ENCODE peak calls at places on chromosome 18, in four cellular contexts. F is IMR-90, V is H9, K is trophoblast cell. G is an unnamed sample.

GRCh38 chr18:2958819-2959298 is 54.1 kb downstream of the LPIN2 start:
- DNase-seq in V (no peak), K (no peak), F (peak), G (no peak)

GRCh38 chr18:9714832-9715343 is 6.8 kb downstream of the RAB31 start:
- DNase-seq in K (no peak), V (no peak), F (no peak), G (no peak)

GRCh38 chr18:62957885-62958472 is 242.6 kb downstream of the PHLPP1 start:
- DNase-seq in K (peak), V (peak), F (peak), G (peak)

GRCh38 chr18:42030586-42031182 is 75.7 kb downstream of the PIK3C3 start:
- DNase-seq in F (peak), K (peak), V (peak), G (peak)

GRCh38 chr18:26448714-26449159 is 99.6 kb downstream of the KCTD1 start:
- DNase-seq in K (no peak), V (no peak), F (no peak), G (no peak)

GRCh38 chr18:47422524-47422923 is 171.1 kb upstream of the SKOR2 start:
- DNase-seq in K (peak), V (peak), F (no peak), G (no peak)

GRCh38 chr18:31042391-31043181 is at the start of gene DSC3:
- DNase-seq in K (peak), V (peak), F (no peak), G (no peak)

GRCh38 chr18:64082054-64082453 is 66.8 kb downstream of the LINC00305 start:
- DNase-seq in V (no peak), K (no peak), F (no peak), G (no peak)

GRCh38 chr18:48828713-48829442 is 121.9 kb downstream of the SMAD7 start:
- DNase-seq in V (peak), K (no peak), F (no peak), G (no peak)

GRCh38 chr18:29840101-29840500 is 1202.4 kb downstream of the DSC3 start:
- DNase-seq in F (peak), K (peak), V (no peak), G (no peak)

GRCh38 chr18:24567199-24567598 is 106.8 kb downstream of the HRH4 start:
- DNase-seq in F (peak), V (no peak), K (peak), G (peak)

GRCh38 chr18:39951321-39951720 is 2003.7 kb upstream of the PIK3C3 start:
- DNase-seq in F (no peak), K (no peak), V (no peak), G (no peak)

GRCh38 chr18:48879008-48879431 is 71.7 kb downstream of the SMAD7 start:
- DNase-seq in V (peak), K (peak), F (no peak), G (peak)

GRCh38 chr18:2442726-2443275 is 128.5 kb downstream of the METTL4 start:
- DNase-seq in K (peak), F (peak), V (no peak), G (no peak)

GRCh38 chr18:50981381-50981780 is 13.5 kb downstream of the ELAC1 start:
- DNase-seq in F (no peak), V (no peak), K (peak), G (no peak)

GRCh38 chr18:58321986-58322385 is 278.0 kb downstream of the NEDD4L start:
- DNase-seq in V (no peak), F (peak), K (peak), G (no peak)

GRCh38 chr18:24277516-24277915 is 120.1 kb downstream of the OSBPL1A start:
- DNase-seq in V (no peak), K (peak), F (no peak), G (no peak)

GRCh38 chr18:47912343-47912742 is 18.1 kb downstream of the SMAD2 start:
- DNase-seq in V (no peak), F (no peak), K (no peak), G (no peak)

GRCh38 chr18:51614033-51614432 is 416.6 kb upstream of the MEX3C start:
- DNase-seq in F (no peak), V (no peak), K (peak), G (no peak)

GRCh38 chr18:34207344-34207851 is 17.3 kb downstream of the NOL4 start:
- DNase-seq in V (no peak), F (no peak), K (no peak), G (no peak)

GRCh38 chr18:23113576-23113975 is 21.7 kb upstream of the CABLES1 start:
- DNase-seq in V (no peak), F (no peak), K (no peak), G (no peak)

GRCh38 chr18:69948919-69949537 is 1.4 kb upstream of the CD226 start:
- DNase-seq in V (no peak), F (peak), K (peak), G (no peak)

GRCh38 chr18:40366521-40366920 is 1588.5 kb upstream of the PIK3C3 start:
- DNase-seq in F (no peak), K (no peak), V (no peak), G (no peak)

GRCh38 chr18:9869713-9870430 is 15.9 kb upstream of the TXNDC2 start:
- DNase-seq in K (peak), V (no peak), F (peak), G (no peak)

GRCh38 chr18:58496937-58497336 is 132.0 kb downstream of the ALPK2 start:
- DNase-seq in K (peak), V (peak), F (no peak), G (no peak)

GRCh38 chr18:36628435-36629094 is 200.2 kb downstream of the TPGS2 start:
- DNase-seq in K (peak), V (no peak), F (peak), G (no peak)

GRCh38 chr18:9135081-9135911 is 1.3 kb upstream of the ANKRD12 start:
- DNase-seq in F (no peak), V (no peak), K (no peak), G (no peak)

DNA sequence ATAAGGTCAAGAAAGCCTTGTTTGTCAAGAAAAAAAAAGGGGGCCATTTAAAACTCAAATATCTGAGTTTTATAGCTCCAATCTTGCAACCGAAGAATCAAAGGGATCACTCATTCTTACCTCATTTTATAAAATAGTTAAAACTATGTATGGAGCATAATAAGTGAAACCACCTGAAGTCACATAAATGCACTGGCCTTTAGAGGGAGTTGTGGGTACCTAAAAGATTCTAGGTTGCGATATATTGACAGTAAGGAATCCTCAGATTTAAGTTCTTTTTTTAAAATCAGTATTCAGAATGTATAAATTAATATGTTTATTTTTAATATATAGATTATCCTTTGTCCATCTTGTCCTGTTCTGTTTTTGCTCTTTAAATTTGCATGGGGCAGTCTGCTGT is 3.4 kb downstream of the ARHGAP28 start:
- DNase-seq in V (no peak), K (no peak), F (no peak), G (no peak)
- H2BK120ac ChIP-seq in V (no peak), K (no peak), F (peak), G (no peak)

DNA sequence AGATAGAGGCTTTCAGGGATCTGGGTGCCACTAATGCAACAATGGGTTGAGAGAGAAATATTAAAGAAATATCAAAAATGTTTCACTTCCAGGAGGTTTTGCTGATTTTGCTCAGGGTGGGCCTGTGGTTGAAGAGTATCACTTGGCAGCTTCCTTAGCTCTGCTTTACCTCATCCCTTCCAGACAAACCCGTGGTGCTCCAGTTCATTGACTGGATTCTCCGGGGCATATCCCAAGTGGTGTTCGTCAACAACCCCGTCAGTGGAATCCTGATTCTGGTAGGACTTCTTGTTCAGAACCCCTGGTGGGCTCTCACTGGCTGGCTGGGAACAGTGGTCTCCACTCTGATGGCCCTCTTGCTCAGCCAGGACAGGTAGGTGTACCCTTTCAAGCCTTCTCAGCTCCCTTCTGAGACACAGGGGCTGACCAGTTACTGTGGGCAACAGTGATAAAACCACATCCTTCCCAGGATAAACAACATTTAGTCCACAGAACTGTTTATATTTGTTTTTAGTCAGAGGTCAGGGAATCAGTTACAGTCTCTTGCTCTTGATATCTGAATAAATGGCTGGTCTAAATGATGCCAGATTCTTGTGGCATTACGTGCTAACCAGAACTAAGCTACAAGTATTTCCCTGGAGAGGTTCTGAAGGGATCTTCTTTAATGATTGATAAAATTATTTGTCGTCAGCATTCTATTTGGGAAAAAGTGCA is 7.0 kb downstream of the SLC14A1 start:
- DNase-seq in K (no peak), F (peak), V (no peak), G (no peak)
- H2BK120ac ChIP-seq in K (no peak), F (peak), V (no peak), G (no peak)

DNA sequence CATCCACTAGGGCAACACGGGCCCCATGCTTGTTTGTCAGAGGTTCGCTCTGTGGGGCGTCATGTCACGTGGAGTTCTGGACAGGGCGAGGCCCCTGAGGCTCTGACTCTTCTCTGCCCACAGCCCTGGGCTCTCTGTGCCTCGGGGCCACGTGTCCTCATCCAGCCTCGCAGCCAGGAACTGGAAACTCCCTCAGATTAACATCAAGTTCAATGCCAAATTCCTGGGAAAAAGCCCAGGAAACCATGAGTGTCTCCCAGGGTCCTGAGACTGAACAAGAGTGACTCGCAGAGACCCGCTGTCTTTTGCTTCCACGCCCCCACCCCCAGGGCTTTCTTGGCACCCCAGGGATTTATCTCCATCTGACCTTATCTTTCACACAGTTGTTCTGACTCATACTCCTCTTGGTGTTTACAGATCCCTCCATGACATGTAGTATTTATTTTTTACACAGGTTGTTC is 174.0 kb upstream of the PIEZO2 start:
- DNase-seq in V (no peak), F (peak), K (peak), G (no peak)
- H2BK120ac ChIP-seq in V (no peak), F (peak), K (no peak), G (no peak)

DNA sequence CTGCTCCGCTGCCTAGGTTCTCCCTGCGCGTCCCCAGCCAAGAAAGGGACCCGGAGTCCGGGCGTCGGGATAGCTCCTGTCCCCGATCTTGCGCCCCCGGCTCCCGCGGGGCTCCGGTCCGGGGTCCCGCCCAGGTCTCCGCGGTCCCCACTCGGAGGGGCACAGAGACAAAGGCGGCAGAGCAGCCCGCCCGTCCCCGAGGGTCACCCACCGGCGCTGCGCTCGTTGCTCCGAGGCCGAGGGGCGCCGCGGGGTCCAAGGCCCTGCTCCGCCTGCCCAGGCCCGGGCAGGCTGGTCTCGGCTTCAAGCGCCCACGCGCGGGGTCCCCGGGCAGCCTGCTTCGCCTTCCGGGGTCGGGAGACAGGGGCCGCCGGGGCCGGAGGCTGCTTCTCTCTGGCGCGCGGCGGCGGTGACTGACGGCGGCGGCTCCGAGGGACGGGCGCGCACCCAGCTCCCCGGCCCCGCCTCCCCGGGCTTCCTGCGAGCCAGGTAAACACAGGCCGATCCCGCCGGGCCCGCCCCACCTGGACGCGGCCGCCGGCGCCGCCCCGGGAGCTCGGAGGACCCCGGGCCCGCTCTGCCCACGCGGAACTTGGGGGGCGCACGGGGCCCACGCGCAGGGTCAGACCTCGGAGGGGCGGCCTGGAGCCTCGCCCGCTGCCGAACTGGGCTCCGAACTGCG is at the start of gene MBP:
- DNase-seq in V (peak), K (peak), F (no peak), G (no peak)
- H2BK120ac ChIP-seq in V (no peak), K (peak), F (no peak), G (no peak)

GRCh38 chr18:38023871-38024270 is 458.3 kb upstream of the CELF4 start:
- DNase-seq in F (no peak), V (no peak), K (no peak), G (no peak)
- H2BK120ac ChIP-seq in F (no peak), V (no peak), K (no peak), G (no peak)

GRCh38 chr18:75211002-75211621 is 515 bp downstream of the TSHZ1 start:
- DNase-seq in F (peak), V (no peak), K (peak), G (no peak)

GRCh38 chr18:75211721-75212625 is 1.4 kb downstream of the TSHZ1 start:
- DNase-seq in K (peak), V (peak), F (peak), G (no peak)

GRCh38 chr18:75209952-75210261 is 690 bp upstream of the TSHZ1 start:
- DNase-seq in V (no peak), F (no peak), K (peak), G (no peak)

GRCh38 chr18:75209129-75209951 is at the start of gene PTGR3:
- DNase-seq in V (peak), F (peak), K (peak), G (peak)

GRCh38 chr18:75210274-75211001 is at the start of gene TSHZ1:
- DNase-seq in F (peak), V (peak), K (peak), G (no peak)
- H2BK120ac ChIP-seq in F (peak), V (no peak), K (peak), G (no peak)

GRCh38 chr18:75784413-75784812 is 356.9 kb upstream of the SMIM21 start:
- DNase-seq in K (no peak), F (no peak), V (no peak), G (no peak)
- H2BK120ac ChIP-seq in K (no peak), F (no peak), V (no peak), G (no peak)

GRCh38 chr18:5890261-5890605 is 5.1 kb downstream of the TMEM200C start:
- DNase-seq in K (peak), F (no peak), V (peak), G (no peak)
- H2BK120ac ChIP-seq in K (no peak), F (no peak), V (no peak), G (no peak)

GRCh38 chr18:33074125-33074524 is 301.3 kb upstream of the KLHL14 start:
- DNase-seq in V (no peak), K (no peak), F (no peak), G (no peak)

GRCh38 chr18:33076601-33077000 is 303.8 kb upstream of the KLHL14 start:
- DNase-seq in K (no peak), F (no peak), V (no peak), G (no peak)
- H2BK120ac ChIP-seq in K (no peak), F (no peak), V (no peak), G (no peak)

G was measured in H1.